ENCODE peak calls at places on chromosomes 1 and 21, in eight cellular contexts. One of them, this sample, is unnamed.

GRCh38 chr1:107683198-107683657 is 281.8 kb downstream of the VAV3 start:
- DNase-seq in body of pancreas: peak
- DNase-seq in sigmoid colon: no peak
- DNase-seq in ovary: no peak
- DNase-seq in heart left ventricle: no peak
- DNase-seq in HepG2: peak
- DNase-seq in tibial nerve: no peak
- DNase-seq in adrenal gland: no peak
- DNase-seq in this sample: no peak

GRCh38 chr1:88998716-88999115 is 6.3 kb upstream of the KYAT3 start:
- DNase-seq in sigmoid colon: no peak
- DNase-seq in heart left ventricle: no peak
- DNase-seq in tibial nerve: peak
- DNase-seq in adrenal gland: peak
- DNase-seq in HepG2: peak
- DNase-seq in ovary: no peak
- DNase-seq in body of pancreas: peak
- DNase-seq in this sample: no peak

GRCh38 chr21:18070392-18070791 is 174.2 kb upstream of the CHODL start:
- DNase-seq in HepG2: no peak
- DNase-seq in ovary: no peak
- DNase-seq in heart left ventricle: no peak
- DNase-seq in adrenal gland: no peak
- DNase-seq in sigmoid colon: no peak
- DNase-seq in tibial nerve: no peak
- DNase-seq in body of pancreas: no peak
- DNase-seq in this sample: no peak

GRCh38 chr21:20377250-20377649 is 621.0 kb upstream of the NCAM2 start:
- DNase-seq in body of pancreas: no peak
- DNase-seq in adrenal gland: no peak
- DNase-seq in tibial nerve: no peak
- DNase-seq in ovary: no peak
- DNase-seq in sigmoid colon: no peak
- DNase-seq in heart left ventricle: no peak
- DNase-seq in HepG2: no peak
- DNase-seq in this sample: no peak

GRCh38 chr1:174008261-174008660 is 13.9 kb downstream of the RC3H1 start:
- DNase-seq in adrenal gland: no peak
- DNase-seq in HepG2: no peak
- DNase-seq in body of pancreas: no peak
- DNase-seq in ovary: no peak
- DNase-seq in tibial nerve: no peak
- DNase-seq in heart left ventricle: no peak
- DNase-seq in sigmoid colon: no peak
- DNase-seq in this sample: no peak

GRCh38 chr1:15152318-15153183 is 996 bp upstream of the TMEM51 start:
- DNase-seq in adrenal gland: peak
- DNase-seq in body of pancreas: peak
- DNase-seq in ovary: peak
- DNase-seq in sigmoid colon: peak
- DNase-seq in HepG2: peak
- DNase-seq in heart left ventricle: peak
- DNase-seq in tibial nerve: peak
- DNase-seq in this sample: peak

GRCh38 chr1:53195913-53196484 is 625 bp upstream of the CPT2 start:
- DNase-seq in body of pancreas: no peak
- DNase-seq in sigmoid colon: peak
- DNase-seq in ovary: no peak
- DNase-seq in HepG2: peak
- DNase-seq in adrenal gland: no peak
- DNase-seq in tibial nerve: no peak
- DNase-seq in heart left ventricle: no peak
- DNase-seq in this sample: no peak

GRCh38 chr1:42490237-42490636 is 27.2 kb downstream of the CCDC30 start:
- DNase-seq in ovary: no peak
- DNase-seq in heart left ventricle: no peak
- DNase-seq in HepG2: no peak
- DNase-seq in body of pancreas: no peak
- DNase-seq in adrenal gland: no peak
- DNase-seq in sigmoid colon: no peak
- DNase-seq in tibial nerve: no peak
- DNase-seq in this sample: no peak

GRCh38 chr1:66253330-66253921 is 280.5 kb upstream of the SGIP1 start:
- DNase-seq in heart left ventricle: peak
- DNase-seq in HepG2: peak
- DNase-seq in adrenal gland: no peak
- DNase-seq in sigmoid colon: no peak
- DNase-seq in tibial nerve: peak
- DNase-seq in ovary: no peak
- DNase-seq in body of pancreas: peak
- DNase-seq in this sample: no peak

GRCh38 chr1:222452031-222452430 is 95.9 kb downstream of the HHIPL2 start:
- DNase-seq in tibial nerve: no peak
- DNase-seq in HepG2: no peak
- DNase-seq in body of pancreas: no peak
- DNase-seq in heart left ventricle: no peak
- DNase-seq in adrenal gland: no peak
- DNase-seq in sigmoid colon: no peak
- DNase-seq in ovary: no peak
- DNase-seq in this sample: no peak

GRCh38 chr1:36096500-36097412 is 8.1 kb downstream of the ADPRS start:
- DNase-seq in tibial nerve: no peak
- DNase-seq in HepG2: peak
- DNase-seq in sigmoid colon: no peak
- DNase-seq in adrenal gland: no peak
- DNase-seq in body of pancreas: no peak
- DNase-seq in heart left ventricle: no peak
- DNase-seq in ovary: no peak
- DNase-seq in this sample: no peak

GRCh38 chr1:166980818-166981217 is 5.5 kb upstream of the ILDR2 start:
- DNase-seq in tibial nerve: no peak
- DNase-seq in body of pancreas: peak
- DNase-seq in heart left ventricle: no peak
- DNase-seq in adrenal gland: no peak
- DNase-seq in HepG2: no peak
- DNase-seq in ovary: no peak
- DNase-seq in sigmoid colon: no peak
- DNase-seq in this sample: no peak

GRCh38 chr1:153945131-153945794 is 1.3 kb downstream of the DENND4B start:
- DNase-seq in ovary: peak
- DNase-seq in body of pancreas: peak
- DNase-seq in tibial nerve: peak
- DNase-seq in HepG2: no peak
- DNase-seq in adrenal gland: peak
- DNase-seq in sigmoid colon: peak
- DNase-seq in heart left ventricle: peak
- DNase-seq in this sample: peak

GRCh38 chr1:160981584-160982411 is 27.2 kb upstream of the ITLN2 start:
- DNase-seq in tibial nerve: no peak
- DNase-seq in body of pancreas: no peak
- DNase-seq in adrenal gland: no peak
- DNase-seq in heart left ventricle: no peak
- DNase-seq in HepG2: no peak
- DNase-seq in ovary: no peak
- DNase-seq in sigmoid colon: no peak
- DNase-seq in this sample: no peak

GRCh38 chr1:247433922-247434476 is 18.0 kb downstream of the NLRP3 start:
- DNase-seq in ovary: no peak
- DNase-seq in HepG2: no peak
- DNase-seq in heart left ventricle: no peak
- DNase-seq in sigmoid colon: no peak
- DNase-seq in body of pancreas: no peak
- DNase-seq in tibial nerve: no peak
- DNase-seq in adrenal gland: no peak
- DNase-seq in this sample: no peak

GRCh38 chr1:59714966-59715365 is 99.8 kb upstream of the HOOK1 start:
- DNase-seq in heart left ventricle: no peak
- DNase-seq in adrenal gland: no peak
- DNase-seq in ovary: no peak
- DNase-seq in tibial nerve: no peak
- DNase-seq in sigmoid colon: no peak
- DNase-seq in HepG2: no peak
- DNase-seq in body of pancreas: no peak
- DNase-seq in this sample: no peak

GRCh38 chr1:15056515-15057285 is 96.8 kb upstream of the TMEM51 start:
- DNase-seq in heart left ventricle: no peak
- DNase-seq in HepG2: no peak
- DNase-seq in tibial nerve: no peak
- DNase-seq in body of pancreas: no peak
- DNase-seq in sigmoid colon: no peak
- DNase-seq in ovary: no peak
- DNase-seq in adrenal gland: peak
- DNase-seq in this sample: no peak

GRCh38 chr1:8113257-8114220 is 87.4 kb upstream of the ERRFI1 start:
- DNase-seq in HepG2: no peak
- DNase-seq in tibial nerve: no peak
- DNase-seq in ovary: no peak
- DNase-seq in sigmoid colon: no peak
- DNase-seq in heart left ventricle: no peak
- DNase-seq in body of pancreas: no peak
- DNase-seq in adrenal gland: no peak
- DNase-seq in this sample: no peak

GRCh38 chr1:240706150-240706904 is 94.4 kb upstream of the GREM2 start:
- DNase-seq in sigmoid colon: no peak
- DNase-seq in heart left ventricle: no peak
- DNase-seq in tibial nerve: peak
- DNase-seq in ovary: no peak
- DNase-seq in adrenal gland: no peak
- DNase-seq in body of pancreas: no peak
- DNase-seq in HepG2: no peak
- DNase-seq in this sample: no peak

GRCh38 chr1:207579436-207579799 is 65.5 kb upstream of the CR1L start:
- DNase-seq in sigmoid colon: no peak
- DNase-seq in tibial nerve: peak
- DNase-seq in heart left ventricle: peak
- DNase-seq in ovary: no peak
- DNase-seq in HepG2: peak
- DNase-seq in body of pancreas: peak
- DNase-seq in adrenal gland: peak
- DNase-seq in this sample: no peak

GRCh38 chr1:181181792-181182585 is 93.5 kb downstream of the IER5 start:
- DNase-seq in sigmoid colon: no peak
- DNase-seq in adrenal gland: no peak
- DNase-seq in HepG2: no peak
- DNase-seq in ovary: peak
- DNase-seq in body of pancreas: no peak
- DNase-seq in tibial nerve: no peak
- DNase-seq in heart left ventricle: no peak
- DNase-seq in this sample: no peak

GRCh38 chr1:92310185-92310597 is 11.3 kb downstream of the RPAP2 start:
- DNase-seq in ovary: no peak
- DNase-seq in tibial nerve: no peak
- DNase-seq in HepG2: no peak
- DNase-seq in sigmoid colon: no peak
- DNase-seq in body of pancreas: no peak
- DNase-seq in heart left ventricle: no peak
- DNase-seq in adrenal gland: no peak
- DNase-seq in this sample: no peak

GRCh38 chr1:223455470-223455869 is 62.3 kb downstream of the CCDC185 start:
- DNase-seq in sigmoid colon: no peak
- DNase-seq in ovary: no peak
- DNase-seq in HepG2: no peak
- DNase-seq in adrenal gland: no peak
- DNase-seq in body of pancreas: no peak
- DNase-seq in heart left ventricle: no peak
- DNase-seq in tibial nerve: no peak
- DNase-seq in this sample: no peak

GRCh38 chr1:60227581-60228252 is 154.1 kb upstream of the C1orf87 start:
- DNase-seq in HepG2: no peak
- DNase-seq in heart left ventricle: no peak
- DNase-seq in adrenal gland: no peak
- DNase-seq in body of pancreas: no peak
- DNase-seq in tibial nerve: no peak
- DNase-seq in sigmoid colon: no peak
- DNase-seq in ovary: no peak
- DNase-seq in this sample: no peak

GRCh38 chr1:186310307-186310706 is 64.7 kb downstream of the TPR start:
- DNase-seq in tibial nerve: no peak
- DNase-seq in HepG2: no peak
- DNase-seq in ovary: no peak
- DNase-seq in heart left ventricle: no peak
- DNase-seq in body of pancreas: no peak
- DNase-seq in sigmoid colon: no peak
- DNase-seq in adrenal gland: no peak
- DNase-seq in this sample: no peak
- TF ChIP-seq POLR2A in tibial nerve: no peak
- TF ChIP-seq POLR2A in HepG2: no peak
- TF ChIP-seq POLR2A in ovary: no peak
- TF ChIP-seq POLR2A in heart left ventricle: no peak
- TF ChIP-seq POLR2A in body of pancreas: no peak
- TF ChIP-seq POLR2A in sigmoid colon: no peak
- TF ChIP-seq POLR2A in adrenal gland: no peak
- TF ChIP-seq POLR2A in this sample: no peak

DNA sequence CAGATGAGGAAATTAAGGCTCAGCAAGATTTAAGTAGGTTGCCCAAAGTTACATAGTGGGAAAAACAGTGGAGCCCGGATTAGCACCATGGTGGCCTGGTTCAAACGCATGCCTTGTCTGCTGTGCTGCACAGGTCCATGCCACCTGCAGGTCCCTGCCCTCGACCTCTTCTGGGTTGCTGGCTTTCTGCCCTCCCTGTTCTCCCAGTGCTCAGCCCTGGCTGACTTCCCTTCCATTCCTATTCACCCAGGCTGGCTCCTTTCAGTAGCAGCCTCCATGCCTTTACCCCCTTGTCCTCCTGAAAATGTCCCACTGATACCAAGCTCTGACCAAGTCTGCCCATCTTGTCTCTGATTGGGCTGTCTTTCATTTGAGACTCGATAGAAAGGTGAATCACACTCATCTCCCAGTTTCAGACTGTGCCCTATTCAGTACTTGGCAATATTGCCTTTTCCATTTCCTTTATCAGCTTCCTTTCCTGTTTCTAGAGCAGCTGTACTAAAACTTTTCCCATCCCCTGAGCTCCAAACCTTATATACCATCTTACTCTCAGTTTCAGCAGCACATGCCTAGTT is 75.8 kb downstream of the ST3GAL3 start:
- DNase-seq in tibial nerve: no peak
- DNase-seq in adrenal gland: no peak
- DNase-seq in sigmoid colon: no peak
- DNase-seq in body of pancreas: no peak
- DNase-seq in HepG2: no peak
- DNase-seq in heart left ventricle: no peak
- DNase-seq in ovary: no peak
- DNase-seq in this sample: no peak
- H3K27ac ChIP-seq in tibial nerve: no peak
- H3K27ac ChIP-seq in adrenal gland: no peak
- H3K27ac ChIP-seq in sigmoid colon: no peak
- H3K27ac ChIP-seq in body of pancreas: no peak
- H3K27ac ChIP-seq in HepG2: no peak
- H3K27ac ChIP-seq in heart left ventricle: no peak
- H3K27ac ChIP-seq in ovary: no peak
- H3K27ac ChIP-seq in this sample: no peak

GRCh38 chr1:111755321-111756123 is at the start of gene DDX20:
- DNase-seq in heart left ventricle: peak
- DNase-seq in HepG2: peak
- DNase-seq in body of pancreas: peak
- DNase-seq in adrenal gland: peak
- DNase-seq in ovary: peak
- DNase-seq in sigmoid colon: peak
- DNase-seq in tibial nerve: peak
- DNase-seq in this sample: peak
- TF ChIP-seq POLR2A in heart left ventricle: no peak
- TF ChIP-seq POLR2A in HepG2: peak
- TF ChIP-seq POLR2A in body of pancreas: peak
- TF ChIP-seq POLR2A in adrenal gland: peak
- TF ChIP-seq POLR2A in ovary: peak
- TF ChIP-seq POLR2A in sigmoid colon: peak
- TF ChIP-seq POLR2A in tibial nerve: peak
- TF ChIP-seq POLR2A in this sample: peak

GRCh38 chr1:20476260-20477038 is 9.6 kb downstream of the CAMK2N1 start:
- DNase-seq in heart left ventricle: peak
- DNase-seq in HepG2: peak
- DNase-seq in adrenal gland: peak
- DNase-seq in sigmoid colon: no peak
- DNase-seq in ovary: peak
- DNase-seq in body of pancreas: peak
- DNase-seq in tibial nerve: no peak
- DNase-seq in this sample: no peak
- H3K27ac ChIP-seq in heart left ventricle: no peak
- H3K27ac ChIP-seq in HepG2: peak
- H3K27ac ChIP-seq in adrenal gland: peak
- H3K27ac ChIP-seq in sigmoid colon: peak
- H3K27ac ChIP-seq in ovary: peak
- H3K27ac ChIP-seq in body of pancreas: no peak
- H3K27ac ChIP-seq in tibial nerve: no peak
- H3K27ac ChIP-seq in this sample: no peak